ENCODE peak calls at places on chromosomes 1 and 21, in four cellular contexts. R is fibroblast of lung, K is ascending aorta, X is cardiac muscle cell. I is an unnamed sample.

GRCh38 chr21:17387030-17387617 is 125.7 kb upstream of the CXADR start:
- DNase-seq in K (no peak), R (peak; percentile 79), X (peak; percentile 76), I (no peak)

GRCh38 chr1:152367436-152367835 is 7.6 kb upstream of the FLG2 start:
- DNase-seq in K (no peak), X (no peak), R (no peak), I (no peak)

GRCh38 chr1:203930343-203930742 is 68.9 kb downstream of the SNRPE start:
- DNase-seq in X (peak; percentile 88), R (peak; percentile 64), K (no peak), I (no peak)

GRCh38 chr1:9291914-9292360 is 757 bp upstream of the SPSB1 start:
- DNase-seq in K (no peak), X (peak; percentile 79), R (peak; percentile 75), I (no peak)

GRCh38 chr1:211653329-211653728 is 22.1 kb downstream of the NEK2 start:
- DNase-seq in K (no peak), X (peak; percentile 30), R (no peak), I (no peak)

GRCh38 chr1:46011121-46011695 is 121.2 kb downstream of the PIK3R3 start:
- DNase-seq in X (no peak), K (no peak), R (no peak), I (no peak)

GRCh38 chr1:118949317-118949716 is 38.8 kb downstream of the TBX15 start:
- DNase-seq in R (peak; percentile 17), X (peak; percentile 82), K (no peak), I (no peak)

GRCh38 chr1:14778882-14779594 is 180.6 kb downstream of the KAZN start:
- DNase-seq in X (peak; percentile 34), K (no peak), R (peak; percentile 31), I (peak; percentile 53)

GRCh38 chr1:201016211-201016651 is 7.3 kb downstream of the KIF21B start:
- DNase-seq in K (no peak), R (peak; percentile 14), X (peak; percentile 44), I (no peak)

GRCh38 chr1:22140681-22141080 is 2.2 kb downstream of the WNT4 start:
- DNase-seq in K (no peak), R (no peak), X (no peak), I (no peak)

GRCh38 chr1:38454236-38454635 is 405.3 kb downstream of the RRAGC start:
- DNase-seq in R (no peak), X (no peak), K (no peak), I (peak; percentile 34)

GRCh38 chr1:226203693-226204092 is 17.2 kb upstream of the ACBD3 start:
- DNase-seq in K (no peak), R (no peak), X (no peak), I (no peak)

GRCh38 chr21:25700741-25701140 is 34.0 kb downstream of the ATP5PF start:
- DNase-seq in K (no peak), X (no peak), R (no peak), I (no peak)

GRCh38 chr1:10508511-10508951 is 33.8 kb downstream of the PEX14 start:
- DNase-seq in X (no peak), K (no peak), R (no peak), I (peak; percentile 81)

GRCh38 chr1:228157381-228158126 is 7.8 kb downstream of the GJC2 start:
- DNase-seq in K (no peak), R (no peak), X (no peak), I (no peak)

GRCh38 chr1:229430761-229431269 is 3.1 kb downstream of the ACTA1 start:
- DNase-seq in R (peak; percentile 52), X (peak; percentile 68), K (no peak), I (peak; percentile 57)

GRCh38 chr1:46131727-46132528 is 501 bp downstream of the PIK3R3 start:
- DNase-seq in X (peak; percentile 25), K (no peak), R (peak; percentile 37), I (no peak)

GRCh38 chr1:211566431-211567025 is 12.4 kb downstream of the SLC30A1 start:
- DNase-seq in X (no peak), K (no peak), R (no peak), I (no peak)

GRCh38 chr1:77430966-77431735 is 149.3 kb downstream of the AK5 start:
- DNase-seq in X (peak; percentile 37), R (no peak), K (no peak), I (no peak)

GRCh38 chr1:211484738-211485479 is 7.1 kb downstream of the RD3 start:
- DNase-seq in K (no peak), R (no peak), X (no peak), I (no peak)

GRCh38 chr1:112502827-112503226 is 5.9 kb upstream of the WNT2B start:
- DNase-seq in R (no peak), K (no peak), X (peak; percentile 48), I (no peak)

GRCh38 chr1:37483785-37484184 is 9.4 kb downstream of the ZC3H12A start:
- DNase-seq in K (no peak), R (no peak), X (no peak), I (no peak)

GRCh38 chr1:39755965-39756659 is 15.0 kb downstream of the OXCT2 start:
- DNase-seq in R (no peak), X (no peak), K (no peak), I (no peak)

GRCh38 chr1:42369471-42369870 is 11.1 kb upstream of the RIMKLA start:
- DNase-seq in R (no peak), X (no peak), K (no peak), I (peak; percentile 38)

GRCh38 chr1:151720974-151721787 is at the start of gene RIIAD1:
- DNase-seq in K (no peak), X (peak; percentile 44), R (no peak), I (no peak)

GRCh38 chr1:9909222-9910046 is 635 bp downstream of the CTNNBIP1 start:
- DNase-seq in R (no peak), X (no peak), K (no peak), I (peak; percentile 17)

GRCh38 chr1:42380617-42381423 is at the start of gene RIMKLA:
- DNase-seq in R (peak; percentile 6), X (peak; percentile 34), K (no peak), I (peak; percentile 40)

GRCh38 chr1:207049974-207050391 is 1.0 kb downstream of the YOD1 start:
- DNase-seq in X (peak; percentile 59), R (peak; percentile 62), K (no peak), I (peak; percentile 54)

GRCh38 chr1:25765910-25766645 is 33.9 kb upstream of the SELENON start:
- DNase-seq in K (no peak), R (no peak), X (no peak), I (no peak)

GRCh38 chr1:61641578-61642336 is 83.2 kb downstream of the TM2D1 start:
- DNase-seq in X (peak; percentile 90), R (peak; percentile 67), K (peak; percentile 47), I (peak; percentile 13)

GRCh38 chr1:67710417-67710816 is 25.4 kb downstream of the GADD45A start:
- DNase-seq in X (peak; percentile 68), K (peak; percentile 15), R (peak; percentile 54), I (no peak)

GRCh38 chr1:72690871-72691270 is 408.5 kb upstream of the NEGR1 start:
- DNase-seq in R (no peak), K (no peak), X (no peak), I (no peak)

GRCh38 chr1:6384962-6385672 is 8.4 kb downstream of the ACOT7 start:
- DNase-seq in R (peak; percentile 49), X (peak; percentile 31), K (no peak), I (no peak)

GRCh38 chr1:60950431-60951068 is 131.8 kb upstream of the NFIA start:
- DNase-seq in R (no peak), X (no peak), K (no peak), I (no peak)

GRCh38 chr1:34885405-34886247 is 26.1 kb upstream of the SMIM12 start:
- DNase-seq in X (peak; percentile 51), R (peak; percentile 29), K (no peak), I (peak; percentile 46)

DNA sequence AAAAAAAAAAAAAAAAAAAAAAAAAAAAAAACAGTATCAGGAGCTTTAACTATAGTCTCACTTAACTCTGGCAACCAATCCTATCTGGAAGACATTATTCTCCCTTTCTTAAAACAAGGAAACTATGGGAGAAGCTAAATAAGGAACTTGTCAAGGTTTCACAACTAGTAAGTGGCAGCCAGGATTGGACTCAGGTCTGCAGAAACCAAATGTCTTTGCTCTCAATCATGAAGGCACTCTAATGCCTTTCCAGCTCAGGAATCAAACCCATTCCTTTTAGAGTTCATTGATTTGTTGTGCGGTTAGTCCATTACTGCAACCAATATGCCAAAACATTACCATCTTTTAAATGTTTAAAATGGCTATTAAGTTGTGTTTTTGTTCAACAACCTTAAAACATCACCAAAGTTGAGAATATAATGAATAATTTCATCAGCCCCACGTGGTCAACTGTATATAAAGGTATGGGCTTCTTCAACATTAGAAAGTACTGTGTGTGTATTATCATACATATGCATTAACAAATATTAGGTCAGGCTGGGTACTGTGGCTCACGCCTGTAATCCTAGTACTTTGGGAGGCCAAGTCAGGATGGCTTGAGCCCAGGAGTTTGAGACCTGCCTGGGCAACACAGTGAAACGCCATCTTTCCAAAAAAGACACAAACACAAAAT is 1.5 kb downstream of the EPRS1 start:
- DNase-seq in R (peak; percentile 3), X (no peak), K (no peak), I (no peak)
- H3K4me1 ChIP-seq in R (no peaks in the 10 kb centered on the region), X (peaks cover 12% of the 10 kb centered on the region), K (no peaks in the 10 kb centered on the region), I (peaks cover 14% of the 10 kb centered on the region)

GRCh38 chr1:162500805-162501204 is 3.2 kb downstream of the UHMK1 start:
- DNase-seq in R (peak; percentile 69), X (peak; percentile 14), K (no peak), I (no peak)
- H3K36me3 ChIP-seq in R (peaks cover 8% of the 10 kb centered on the region), X (peaks cover 46% of the 10 kb centered on the region), K (peaks cover 43% of the 10 kb centered on the region), I (no peaks in the 10 kb centered on the region)

DNA sequence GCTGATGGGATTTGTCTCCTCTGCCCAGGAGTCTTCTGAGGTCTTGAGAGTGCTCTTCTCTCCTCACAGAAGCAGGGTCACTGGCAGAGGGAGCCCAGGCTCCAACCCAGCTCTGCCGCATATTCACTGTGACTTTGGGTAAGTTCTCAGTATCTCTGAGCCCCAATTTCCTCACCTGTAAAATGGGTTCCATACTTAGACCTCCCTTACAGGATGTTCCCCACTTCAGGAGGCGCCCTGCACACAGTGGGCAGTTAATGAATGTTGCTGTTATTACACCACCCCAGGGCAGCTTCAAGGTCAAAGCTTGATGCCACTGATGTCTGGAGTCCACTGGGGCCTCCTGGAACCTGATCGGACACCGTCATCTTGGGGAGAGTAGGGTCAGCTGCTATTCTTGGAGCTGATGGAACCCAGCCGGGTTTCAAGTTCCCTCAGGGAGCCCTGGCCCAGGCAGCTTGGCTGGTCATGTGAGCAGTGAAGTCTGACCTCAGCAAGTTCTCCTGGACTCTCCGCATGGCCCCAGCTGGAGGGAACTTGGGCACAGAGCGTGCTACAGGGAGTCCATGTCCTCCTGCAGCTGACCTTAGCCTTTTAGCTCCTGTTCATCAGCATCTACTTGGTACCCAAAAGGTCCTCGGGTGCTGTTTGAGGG is 21.8 kb downstream of the COA7 start:
- DNase-seq in K (no peak), X (peak; percentile 24), R (no peak), I (no peak)
- H3K4me3 ChIP-seq in K (no peak overlapping the region), X (no peak overlapping the region), R (no peak overlapping the region), I (no peak overlapping the region)

DNA sequence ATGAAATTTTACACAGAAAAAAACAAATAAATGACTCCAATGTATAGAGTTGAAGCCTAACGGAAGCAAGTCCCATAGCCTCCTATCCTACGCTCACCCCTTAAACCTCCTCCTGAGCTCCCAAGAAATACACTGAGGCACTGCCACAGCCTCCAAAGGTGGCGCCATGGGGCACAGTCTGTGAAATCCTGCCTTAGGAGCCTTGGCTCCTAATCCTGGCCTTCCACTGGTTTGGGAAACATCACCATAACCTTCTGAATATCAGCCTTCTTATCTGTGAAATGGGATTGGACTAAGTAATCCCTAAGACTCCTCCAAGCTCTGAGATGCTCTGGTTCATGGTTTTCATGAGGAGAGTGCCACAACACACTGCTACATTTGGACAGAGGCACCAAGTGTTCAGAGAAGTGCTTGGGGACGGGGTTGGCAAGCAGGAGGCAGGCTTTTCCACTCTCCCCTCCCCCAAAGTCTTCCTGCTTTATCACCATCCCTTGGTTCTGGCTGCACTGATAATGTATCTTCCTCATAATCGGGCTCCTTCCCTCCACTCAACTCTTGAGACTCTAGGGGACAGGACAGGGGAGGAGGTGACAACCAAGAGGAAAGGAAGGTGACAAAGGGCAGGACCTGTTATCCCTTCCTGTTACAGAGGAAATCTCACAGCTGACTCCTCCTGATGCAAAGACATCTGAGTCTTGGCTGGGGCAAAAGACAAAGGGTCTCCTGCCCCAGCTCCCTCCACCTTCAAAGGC is 2.7 kb downstream of the SLAMF7 start:
- DNase-seq in K (no peak), R (no peak), X (no peak), I (no peak)
- H3K4me1 ChIP-seq in K (no peaks in the 10 kb centered on the region), R (no peaks in the 10 kb centered on the region), X (no peaks in the 10 kb centered on the region), I (no peaks in the 10 kb centered on the region)

I was measured in Caco-2.